ENCODE peak calls at places on chromosomes 12 and 14, in ten cellular contexts. M, C, N, E, Z, J, Y, P, B and A are unnamed samples.

GRCh38 chr14:89348726-89349125 is 68.3 kb downstream of the FOXN3 start:
- DNase-seq in M (no peak), C (no peak), N (no peak), E (no peak), Z (no peak), J (no peak), Y (no peak), P (no peak), B (no peak), A (no peak)

GRCh38 chr12:124827588-124828184 is 36.0 kb downstream of the SCARB1 start:
- DNase-seq in M (no peak), C (peak; percentile 60), N (peak; percentile 97), E (no peak), Z (no peak), J (no peak), Y (no peak), P (no peak), B (no peak), A (no peak)

GRCh38 chr12:15601210-15601800 is 187.9 kb downstream of the EPS8 start:
- DNase-seq in M (no peak), C (no peak), N (no peak), E (no peak), Z (no peak), J (peak; percentile 68), Y (no peak), P (no peak), B (no peak), A (peak; percentile 56)

GRCh38 chr14:33210304-33210703 is 271.6 kb downstream of the NPAS3 start:
- DNase-seq in M (no peak), C (no peak), N (no peak), E (peak; percentile 54), Z (no peak), J (peak; percentile 15), Y (no peak), P (no peak), B (no peak), A (no peak)

GRCh38 chr12:40107803-40108620 is 2.1 kb upstream of the SLC2A13 start:
- DNase-seq in M (no peak), C (no peak), N (no peak), E (no peak), Z (no peak), J (no peak), Y (no peak), P (no peak), B (no peak), A (peak; percentile 71)

GRCh38 chr14:61388173-61388975 is 67.0 kb downstream of the PRKCH start:
- DNase-seq in M (peak; percentile 57), C (no peak), N (peak; percentile 42), E (no peak), Z (no peak), J (peak; percentile 12), Y (no peak), P (no peak), B (no peak), A (no peak)

GRCh38 chr12:20274008-20274407 is 94.3 kb upstream of the PDE3A start:
- DNase-seq in M (no peak), C (no peak), N (no peak), E (no peak), Z (no peak), J (no peak), Y (no peak), P (no peak), B (no peak), A (no peak)

GRCh38 chr12:120994589-120995337 is 16.4 kb downstream of the HNF1A start:
- DNase-seq in M (no peak), C (no peak), N (no peak), E (no peak), Z (no peak), J (no peak), Y (no peak), P (no peak), B (no peak), A (peak; percentile 7)

GRCh38 chr14:100524233-100524932 is 62.8 kb downstream of the BEGAIN start:
- DNase-seq in M (no peak), C (no peak), N (no peak), E (no peak), Z (no peak), J (no peak), Y (no peak), P (peak; percentile 19), B (no peak), A (no peak)